ENCODE peak calls at places on chromosomes 13 and 19, in ten cellular contexts. V is heart right ventricle, M is left lung, L is transverse colon, Z is heart left ventricle, A is AG10803, N is bronchial epithelial cell, I is foreskin fibroblast, Y is Panc1, X is Peyer's patch. U is an unnamed sample.

GRCh38 chr13:50107205-50107604 is 92.0 kb downstream of the KCNRG start:
- DNase-seq in I (no peak), M (no peak), A (peak; percentile 21), V (no peak), N (no peak), Z (no peak), L (no peak), Y (no peak), X (no peak), U (no peak)

GRCh38 chr13:43368003-43368402 is 344.6 kb downstream of the DNAJC15 start:
- DNase-seq in L (no peak), N (no peak), Z (no peak), X (no peak), I (peak; percentile 10), M (no peak), V (no peak), Y (no peak), A (peak; percentile 70), U (no peak)

GRCh38 chr19:18967358-18968146 is 26.5 kb upstream of the HOMER3 start:
- DNase-seq in Y (no peak), X (peak; percentile 67), M (peak; percentile 83), N (peak; percentile 79), I (peak; percentile 7), A (peak; percentile 52), Z (peak; percentile 62), V (peak; percentile 43), L (peak; percentile 32), U (no peak)

GRCh38 chr19:42422576-42423461 is 4.4 kb downstream of the LIPE start:
- DNase-seq in Z (peak; percentile 62), L (peak; percentile 47), N (peak; percentile 71), I (no peak), A (no peak), Y (no peak), V (no peak), X (no peak), M (no peak), U (no peak)

GRCh38 chr13:113489171-113489548 is 1.4 kb downstream of the DCUN1D2 start:
- DNase-seq in N (no peak), A (peak; percentile 28), V (no peak), M (no peak), X (no peak), I (no peak), Z (no peak), Y (no peak), L (no peak), U (no peak)

GRCh38 chr19:39325778-39326680 is 5.4 kb upstream of the LRFN1 start:
- DNase-seq in Y (no peak), V (no peak), A (peak; percentile 17), I (no peak), Z (no peak), X (no peak), L (no peak), M (no peak), N (no peak), U (no peak)

GRCh38 chr13:76903544-76904162 is 17.4 kb upstream of the KCTD12 start:
- DNase-seq in A (peak; percentile 69), M (peak; percentile 62), V (peak; percentile 27), I (peak; percentile 62), Z (peak; percentile 47), X (peak; percentile 86), L (peak; percentile 65), N (peak; percentile 78), Y (peak; percentile 67), U (peak; percentile 41)

GRCh38 chr13:78192721-78193120 is 274.1 kb upstream of the EDNRB start:
- DNase-seq in Z (no peak), A (peak; percentile 57), I (peak; percentile 3), V (no peak), L (no peak), N (peak; percentile 8), M (no peak), X (no peak), Y (no peak), U (peak; percentile 33)

GRCh38 chr13:64090311-64090710 is 2674.7 kb upstream of the PCDH20 start:
- DNase-seq in V (no peak), Z (no peak), X (no peak), L (no peak), N (no peak), M (no peak), A (no peak), Y (no peak), I (no peak), U (no peak)

GRCh38 chr13:32538234-32538620 is 368 bp downstream of the N4BP2L2 start:
- DNase-seq in V (peak; percentile 22), L (no peak), Y (no peak), A (peak; percentile 41), X (no peak), N (peak; percentile 51), I (peak; percentile 15), Z (peak; percentile 59), M (peak; percentile 56), U (peak; percentile 5)

GRCh38 chr19:17486545-17486944 is 16.2 kb downstream of the SLC27A1 start:
- DNase-seq in N (no peak), A (no peak), I (no peak), V (no peak), Z (no peak), Y (no peak), X (no peak), L (no peak), M (no peak), U (no peak)

GRCh38 chr19:17481986-17482385 is 11.7 kb downstream of the SLC27A1 start:
- DNase-seq in L (no peak), X (no peak), V (no peak), N (no peak), A (no peak), Z (no peak), I (no peak), M (no peak), Y (no peak), U (no peak)

GRCh38 chr19:17483605-17484002 is 13.3 kb downstream of the SLC27A1 start:
- DNase-seq in I (no peak), L (no peak), A (no peak), N (no peak), V (no peak), Z (no peak), M (no peak), Y (no peak), X (no peak), U (no peak)

GRCh38 chr19:17482877-17483604 is 12.7 kb downstream of the SLC27A1 start:
- DNase-seq in Y (no peak), L (no peak), I (no peak), Z (no peak), N (no peak), V (no peak), M (no peak), X (no peak), A (no peak), U (no peak)

GRCh38 chr19:17484520-17485180 is 14.3 kb downstream of the SLC27A1 start:
- DNase-seq in X (no peak), I (no peak), Z (no peak), Y (no peak), N (no peak), L (no peak), A (no peak), M (no peak), V (no peak), U (no peak)
- H3K4me3 ChIP-seq in X (no peak overlapping the region), I (no peak overlapping the region), Z (no peak overlapping the region), Y (no peak overlapping the region), N (no peak overlapping the region), L (no peak overlapping the region), A (no peak overlapping the region), M (no peak overlapping the region), V (no peak overlapping the region), U (no peak overlapping the region)

GRCh38 chr13:20270163-20270865 is 38.2 kb upstream of the GJB6 start:
- DNase-seq in I (no peak), Y (no peak), V (no peak), A (no peak), X (no peak), N (peak; percentile 69), L (no peak), M (no peak), Z (no peak), U (no peak)

GRCh38 chr13:20272104-20272503 is 40.0 kb upstream of the GJB6 start:
- DNase-seq in M (no peak), L (no peak), A (no peak), I (no peak), Z (no peak), N (no peak), X (no peak), Y (no peak), V (no peak), U (no peak)

GRCh38 chr13:20272571-20273171 is 40.6 kb upstream of the GJB6 start:
- DNase-seq in I (no peak), M (no peak), Y (no peak), Z (no peak), V (no peak), A (no peak), X (no peak), N (no peak), L (no peak), U (no peak)

GRCh38 chr13:20271441-20271840 is 39.3 kb upstream of the GJB6 start:
- DNase-seq in X (no peak), A (no peak), L (no peak), Y (no peak), M (no peak), Z (no peak), V (no peak), I (no peak), N (no peak), U (no peak)

GRCh38 chr13:20274466-20274865 is 42.3 kb upstream of the GJB6 start:
- DNase-seq in M (no peak), Z (no peak), N (peak; percentile 90), I (no peak), V (no peak), A (no peak), X (no peak), L (no peak), Y (no peak), U (no peak)
- H3K4me3 ChIP-seq in M (no peak overlapping the region), Z (no peak overlapping the region), N (no peak overlapping the region), I (no peak overlapping the region), V (no peak overlapping the region), A (no peak overlapping the region), X (no peak overlapping the region), L (no peak overlapping the region), Y (no peak overlapping the region), U (no peak overlapping the region)

DNA sequence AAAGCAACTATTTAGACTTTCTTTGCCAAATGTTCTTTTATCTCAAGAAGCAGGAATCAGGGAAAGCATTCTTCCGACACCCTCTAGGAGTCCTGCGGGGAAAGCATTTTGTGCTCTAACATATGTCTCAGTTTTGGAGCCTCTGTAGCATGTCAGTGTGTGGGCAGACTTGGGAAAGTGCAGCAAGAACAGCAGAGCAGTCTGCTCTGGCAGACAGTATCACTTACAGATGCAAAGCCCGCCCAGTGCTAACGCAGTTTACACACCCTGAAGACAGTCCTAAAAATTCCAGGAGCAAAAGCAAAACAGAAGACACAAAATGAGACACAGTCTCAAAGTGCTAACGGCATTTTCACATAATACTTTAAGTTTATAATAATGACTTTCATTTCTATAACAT is 393.5 kb downstream of the KLF12 start:
- DNase-seq in X (no peak), V (no peak), L (no peak), Y (no peak), N (no peak), I (peak; percentile 14), M (no peak), Z (no peak), A (peak; percentile 79), U (no peak)
- H3K4me3 ChIP-seq in X (no peak overlapping the region), V (peak overlapping the region; percentile 7), L (peak overlapping the region; percentile 7), Y (no peak overlapping the region), N (no peak overlapping the region), I (peak overlapping the region; percentile 41), M (no peak overlapping the region), Z (no peak overlapping the region), A (peak overlapping the region; percentile 46), U (no peak overlapping the region)

DNA sequence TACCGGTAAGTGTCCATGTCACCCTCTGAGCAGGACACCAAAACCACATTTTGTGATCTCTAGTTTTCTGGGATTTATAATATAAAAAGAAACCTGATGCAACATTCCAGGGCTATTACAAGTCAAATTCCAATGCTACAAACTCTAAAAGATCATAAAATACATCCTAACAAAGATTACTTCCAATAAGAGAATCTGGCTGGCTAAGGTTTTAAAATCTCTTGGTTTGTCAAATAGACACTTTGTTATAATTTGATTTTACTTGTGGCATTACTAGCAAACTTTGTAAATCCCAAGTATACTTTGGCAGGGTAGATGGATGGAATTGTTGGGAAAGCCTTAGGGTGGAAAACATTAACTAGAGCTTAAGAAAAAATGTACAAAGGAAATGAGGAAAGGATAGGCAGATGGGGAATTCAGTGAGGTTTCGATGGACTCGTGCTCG is 74.0 kb upstream of the POMP start:
- DNase-seq in M (no peak), Y (no peak), I (peak; percentile 40), N (no peak), V (no peak), X (no peak), L (no peak), A (peak; percentile 79), Z (no peak), U (peak; percentile 36)
- H3K4me3 ChIP-seq in M (no peak overlapping the region), Y (no peak overlapping the region), I (no peak overlapping the region), N (no peak overlapping the region), V (no peak overlapping the region), X (no peak overlapping the region), L (no peak overlapping the region), A (no peak overlapping the region), Z (no peak overlapping the region), U (no peak overlapping the region)